ENCODE peak calls at places on chromosomes 4 and X, in six cellular contexts. J, E, A, Q, O and W are unnamed samples.

GRCh38 chr4:77095101-77095826 is 19.5 kb upstream of the CCNI start:
- DNase-seq in J (peak), E (peak), A (no peak), Q (peak), O (peak), W (peak)

GRCh38 chr4:56843421-56843899 is 22.0 kb upstream of the SPINK2 start:
- DNase-seq in J (no peak), E (peak), A (no peak), Q (no peak), O (no peak), W (no peak)

GRCh38 chr4:5465529-5465928 is 242.8 kb downstream of the EVC2 start:
- DNase-seq in J (no peak), E (no peak), A (no peak), Q (no peak), O (no peak), W (no peak)

GRCh38 chr4:70559216-70559830 is 32.7 kb upstream of the AMBN start:
- DNase-seq in J (no peak), E (peak), A (no peak), Q (peak), O (peak), W (peak)

GRCh38 chrX:41889317-41890025 is 33.9 kb downstream of the CASK start:
- DNase-seq in J (no peak), E (no peak), A (no peak), Q (no peak), O (peak), W (no peak)

GRCh38 chrX:318739-319578 is at the start of gene GTPBP6:
- DNase-seq in J (peak), E (peak), A (peak), Q (peak), O (peak), W (peak)

GRCh38 chr4:53376900-53377299 is 541 bp upstream of the FIP1L1 start:
- DNase-seq in J (no peak), E (no peak), A (no peak), Q (no peak), O (no peak), W (no peak)

GRCh38 chrX:98481636-98482035 is 1597.9 kb downstream of the RPA4 start:
- DNase-seq in J (no peak), E (no peak), A (no peak), Q (no peak), O (no peak), W (no peak)

GRCh38 chrX:153644356-153645125 is 2.5 kb upstream of the DUSP9 start:
- DNase-seq in J (no peak), E (peak), A (no peak), Q (no peak), O (no peak), W (no peak)

GRCh38 chrX:2697306-2697705 is 6.2 kb downstream of the CD99 start:
- DNase-seq in J (no peak), E (no peak), A (no peak), Q (no peak), O (no peak), W (no peak)

GRCh38 chr4:110361921-110362320 is 114.0 kb upstream of the ENPEP start:
- DNase-seq in J (no peak), E (no peak), A (no peak), Q (no peak), O (no peak), W (no peak)

GRCh38 chr4:48914311-48914710 is 7.7 kb upstream of the OCIAD2 start:
- DNase-seq in J (no peak), E (no peak), A (no peak), Q (no peak), O (no peak), W (no peak)

GRCh38 chrX:46965125-46965758 is 53.0 kb downstream of the JADE3 start:
- DNase-seq in J (no peak), E (no peak), A (no peak), Q (no peak), O (no peak), W (no peak)

GRCh38 chr4:106502106-106502699 is 133.6 kb upstream of the GIMD1 start:
- DNase-seq in J (peak), E (peak), A (no peak), Q (peak), O (peak), W (peak)

GRCh38 chr4:23369331-23369730 is 520.5 kb downstream of the PPARGC1A start:
- DNase-seq in J (no peak), E (no peak), A (no peak), Q (no peak), O (no peak), W (no peak)

GRCh38 chrX:8404958-8405357 is 59.7 kb upstream of the VCX3B start:
- DNase-seq in J (no peak), E (no peak), A (no peak), Q (no peak), O (no peak), W (no peak)

GRCh38 chr4:145299380-145300076 is 119.1 kb upstream of the OTUD4 start:
- DNase-seq in J (no peak), E (peak), A (peak), Q (no peak), O (peak), W (no peak)

GRCh38 chr4:168888715-168889215 is 121.3 kb downstream of the CBR4 start:
- DNase-seq in J (no peak), E (no peak), A (no peak), Q (no peak), O (no peak), W (no peak)

GRCh38 chrX:11888421-11888820 is 130.4 kb downstream of the MSL3 start:
- DNase-seq in J (no peak), E (no peak), A (no peak), Q (no peak), O (no peak), W (no peak)

GRCh38 chr4:55510685-55511084 is 36.0 kb downstream of the CLOCK start:
- DNase-seq in J (no peak), E (no peak), A (no peak), Q (no peak), O (no peak), W (no peak)

GRCh38 chrX:79369871-79370270 is 2.7 kb upstream of the ITM2A start:
- DNase-seq in J (no peak), E (no peak), A (no peak), Q (no peak), O (no peak), W (no peak)

GRCh38 chr4:3491681-3492405 is 28.7 kb downstream of the DOK7 start:
- DNase-seq in J (no peak), E (no peak), A (no peak), Q (no peak), O (no peak), W (no peak)

GRCh38 chr4:122783301-122784215 is 43.1 kb upstream of the FGF2 start:
- DNase-seq in J (peak), E (no peak), A (no peak), Q (no peak), O (peak), W (no peak)

GRCh38 chr4:121129606-121130346 is 34.3 kb downstream of the TNIP3 start:
- DNase-seq in J (no peak), E (no peak), A (no peak), Q (no peak), O (no peak), W (no peak)

GRCh38 chr4:29142708-29143107 is 1577.5 kb upstream of the PCDH7 start:
- DNase-seq in J (no peak), E (no peak), A (no peak), Q (no peak), O (no peak), W (no peak)

GRCh38 chr4:3353747-3354454 is 61.1 kb downstream of the RGS12 start:
- DNase-seq in J (no peak), E (no peak), A (no peak), Q (no peak), O (no peak), W (no peak)

GRCh38 chr4:147760695-147761094 is 28.8 kb downstream of the ARHGAP10 start:
- DNase-seq in J (no peak), E (no peak), A (no peak), Q (no peak), O (no peak), W (no peak)

GRCh38 chrX:150984164-150984824 is 1.2 kb downstream of the HMGB3 start:
- DNase-seq in J (no peak), E (peak), A (no peak), Q (no peak), O (no peak), W (no peak)

GRCh38 chr4:183758006-183758734 is 99.1 kb downstream of the TRAPPC11 start:
- DNase-seq in J (no peak), E (peak), A (no peak), Q (no peak), O (no peak), W (no peak)

GRCh38 chrX:130770615-130771014 is 132.4 kb downstream of the ENOX2 start:
- DNase-seq in J (no peak), E (no peak), A (no peak), Q (no peak), O (no peak), W (no peak)

GRCh38 chr4:188417181-188417580 is 277.9 kb downstream of the TRIML1 start:
- DNase-seq in J (no peak), E (no peak), A (no peak), Q (no peak), O (peak), W (no peak)

GRCh38 chr4:82721819-82722423 is 76.7 kb downstream of the SCD5 start:
- DNase-seq in J (no peak), E (peak), A (no peak), Q (peak), O (peak), W (no peak)

GRCh38 chr4:23241408-23241807 is 548.7 kb downstream of the GBA3 start:
- DNase-seq in J (no peak), E (no peak), A (no peak), Q (no peak), O (no peak), W (no peak)

GRCh38 chr4:166092797-166093196 is 219.8 kb downstream of the TLL1 start:
- DNase-seq in J (no peak), E (no peak), A (no peak), Q (no peak), O (no peak), W (no peak)

GRCh38 chr4:95268819-95269565 is 279.8 kb downstream of the UNC5C start:
- DNase-seq in J (no peak), E (no peak), A (no peak), Q (no peak), O (no peak), W (no peak)

GRCh38 chrX:18793601-18794089 is 86.2 kb downstream of the PPEF1 start:
- DNase-seq in J (no peak), E (peak), A (no peak), Q (no peak), O (peak), W (no peak)

GRCh38 chr4:30770049-30770549 is 49.9 kb downstream of the PCDH7 start:
- DNase-seq in J (no peak), E (no peak), A (no peak), Q (no peak), O (no peak), W (no peak)

GRCh38 chr4:153234923-153235322 is 30.7 kb downstream of the TRIM2 start:
- DNase-seq in J (no peak), E (no peak), A (no peak), Q (no peak), O (no peak), W (no peak)

DNA sequence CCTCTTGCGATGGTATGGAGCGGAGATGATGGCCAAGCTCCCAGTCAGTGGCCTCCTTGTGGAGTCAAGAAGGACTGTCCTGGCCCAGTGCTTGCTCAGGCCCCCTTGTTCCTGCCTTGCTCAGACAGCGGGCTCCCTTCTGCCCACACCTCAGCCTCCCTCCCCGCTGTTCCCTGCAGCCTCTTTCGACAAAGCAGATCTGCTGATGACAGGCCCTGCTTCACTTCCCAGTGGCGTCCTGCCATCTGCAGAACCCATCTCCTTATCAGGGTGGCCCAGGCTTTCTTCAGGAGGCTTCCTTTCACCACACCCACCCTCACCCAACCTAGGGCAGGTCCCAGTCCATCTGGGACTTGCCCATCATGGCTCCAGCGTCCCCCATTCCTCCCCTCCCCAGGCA is 80.0 kb downstream of the CLDN34 start:
- DNase-seq in J (no peak), E (peak), A (no peak), Q (no peak), O (no peak), W (no peak)
- TF ChIP-seq POLR2A in J (no peak), E (no peak), A (no peak), Q (no peak), O (no peak), W (no peak)

DNA sequence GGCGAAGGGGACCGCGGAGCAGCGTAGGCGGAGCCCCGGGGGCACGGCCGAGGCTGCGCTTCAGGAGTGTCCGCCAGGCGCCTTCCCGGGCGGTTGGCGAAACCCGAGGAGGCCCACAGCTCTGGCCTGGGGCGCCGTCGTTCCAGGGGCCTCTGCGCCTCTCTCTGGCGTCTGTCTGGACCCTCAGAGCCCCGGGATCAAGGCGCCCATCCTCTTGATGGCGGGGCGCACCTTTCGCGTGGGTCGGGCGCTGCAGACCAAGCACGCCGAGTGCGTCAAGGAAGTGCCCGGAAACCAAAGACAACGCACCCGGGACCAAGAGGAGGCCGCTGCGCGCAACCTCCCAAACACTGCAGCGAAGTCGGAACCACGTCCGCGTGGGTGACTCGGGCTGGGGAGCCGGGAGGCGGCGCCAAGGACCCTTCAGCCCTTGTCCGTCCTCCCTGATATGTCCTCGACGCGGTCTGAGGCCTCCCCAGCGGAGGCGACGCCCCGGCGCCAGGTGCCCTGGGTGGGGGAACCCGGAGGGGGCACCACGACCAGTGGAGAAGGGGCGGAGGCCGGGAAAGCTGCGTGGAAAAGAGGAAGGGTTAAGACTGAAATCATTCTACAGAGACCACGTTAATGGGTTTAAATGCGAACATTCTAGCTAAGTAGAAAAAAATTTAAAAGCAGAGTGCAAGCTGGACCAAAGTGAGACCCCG is 9.9 kb downstream of the HMX1 start:
- DNase-seq in J (no peak), E (no peak), A (no peak), Q (no peak), O (no peak), W (no peak)
- TF ChIP-seq POLR2AphosphoS5 in J (no peak), E (no peak), A (no peak), Q (no peak), O (no peak), W (no peak)

GRCh38 chr4:112060212-112060611 is 85.0 kb upstream of the FAM241A start:
- DNase-seq in J (no peak), E (peak), A (no peak), Q (no peak), O (peak), W (no peak)
- TF ChIP-seq TAF1 in J (no peak), E (no peak), A (no peak), Q (no peak), O (no peak), W (no peak)

DNA sequence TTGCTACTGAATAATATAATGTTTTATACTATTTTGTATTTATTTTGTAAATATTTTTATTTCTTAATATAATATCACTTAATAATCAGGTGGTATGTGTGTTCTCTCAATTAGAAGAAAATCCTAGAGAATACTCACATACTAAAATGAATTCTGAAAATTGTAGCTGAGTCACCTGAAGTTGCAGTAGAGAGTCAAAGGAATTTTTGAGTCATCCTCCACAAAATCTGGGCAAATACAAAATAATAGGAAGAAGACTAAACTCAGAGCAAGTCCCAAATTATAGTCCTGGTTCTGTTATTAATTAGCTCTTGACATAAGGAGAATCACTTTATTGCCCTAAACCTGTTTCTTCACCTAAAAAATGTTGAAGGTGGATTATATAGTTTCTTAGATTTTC is 57.8 kb downstream of the SPATA4 start:
- DNase-seq in J (no peak), E (no peak), A (no peak), Q (no peak), O (no peak), W (no peak)
- TF ChIP-seq POLR2A in J (no peak), E (no peak), A (no peak), Q (no peak), O (no peak), W (no peak)

GRCh38 chrX:40140706-40141499 is 43.1 kb upstream of the BCOR start:
- DNase-seq in J (no peak), E (no peak), A (no peak), Q (no peak), O (peak), W (no peak)
- TF ChIP-seq POLR2AphosphoS5 in J (no peak), E (no peak), A (no peak), Q (no peak), O (no peak), W (no peak)

DNA sequence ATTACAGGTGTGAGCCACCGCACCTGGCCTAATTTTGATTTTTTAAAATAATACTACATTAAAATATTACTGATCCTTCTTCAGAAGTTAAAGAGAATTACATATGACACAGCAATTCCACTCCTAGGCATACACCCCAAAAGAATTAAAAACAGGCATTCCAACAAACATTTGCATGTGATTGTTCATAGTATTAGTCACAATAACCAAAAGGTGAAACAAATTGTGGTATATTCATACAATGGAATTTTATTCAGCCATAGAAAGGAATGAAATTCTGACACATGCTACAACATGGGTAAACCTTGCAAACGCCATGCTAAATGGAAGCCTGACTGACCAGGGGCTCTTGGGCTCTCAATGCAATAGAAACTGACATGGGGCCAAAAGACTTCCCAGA is 62.2 kb upstream of the S100G start:
- DNase-seq in J (no peak), E (no peak), A (no peak), Q (no peak), O (no peak), W (no peak)
- TF ChIP-seq TAF1 in J (no peak), E (no peak), A (no peak), Q (no peak), O (no peak), W (no peak)

GRCh38 chr4:98995183-98996055 is at the start of gene METAP1:
- DNase-seq in J (peak), E (peak), A (peak), Q (peak), O (peak), W (peak)
- TF ChIP-seq POLR2A in J (peak), E (peak), A (peak), Q (peak), O (peak), W (peak)

GRCh38 chrX:119041175-119041574 is 31.6 kb upstream of the CT47C1 start:
- DNase-seq in J (no peak), E (peak), A (no peak), Q (no peak), O (peak), W (no peak)
- TF ChIP-seq POLR2AphosphoS5 in J (no peak), E (no peak), A (no peak), Q (no peak), O (no peak), W (no peak)